ENCODE peak calls at places on chromosome 12, in seven cellular contexts. One of them, this sample, is unnamed.

GRCh38 chr12:127381043-127381668 is 885.8 kb upstream of the TMEM132C start:
- DNase-seq in tibial nerve: no peak
- DNase-seq in endothelial cell of umbilical vein: no peak
- DNase-seq in fibroblast of lung: no peak
- DNase-seq in CD8-positive, alpha-beta memory T cell: no peak
- DNase-seq in CD8-positive, alpha-beta T cell: no peak
- DNase-seq in HepG2: peak; percentile 15
- DNase-seq in this sample: peak; percentile 7

GRCh38 chr12:87967871-87968270 is 61.3 kb downstream of the C12orf50 start:
- DNase-seq in tibial nerve: no peak
- DNase-seq in endothelial cell of umbilical vein: no peak
- DNase-seq in fibroblast of lung: peak; percentile 21
- DNase-seq in CD8-positive, alpha-beta memory T cell: no peak
- DNase-seq in CD8-positive, alpha-beta T cell: no peak
- DNase-seq in HepG2: no peak
- DNase-seq in this sample: peak; percentile 13

GRCh38 chr12:94329366-94329765 is 130.3 kb downstream of the CEP83 start:
- DNase-seq in tibial nerve: no peak
- DNase-seq in endothelial cell of umbilical vein: no peak
- DNase-seq in fibroblast of lung: peak; percentile 31
- DNase-seq in CD8-positive, alpha-beta memory T cell: no peak
- DNase-seq in CD8-positive, alpha-beta T cell: no peak
- DNase-seq in HepG2: no peak
- DNase-seq in this sample: no peak

GRCh38 chr12:115871714-115872113 is 405.8 kb downstream of the MED13L start:
- DNase-seq in tibial nerve: no peak
- DNase-seq in endothelial cell of umbilical vein: no peak
- DNase-seq in fibroblast of lung: peak; percentile 20
- DNase-seq in CD8-positive, alpha-beta memory T cell: no peak
- DNase-seq in CD8-positive, alpha-beta T cell: no peak
- DNase-seq in HepG2: peak; percentile 45
- DNase-seq in this sample: peak; percentile 37

GRCh38 chr12:20194171-20194570 is 174.2 kb upstream of the PDE3A start:
- DNase-seq in tibial nerve: no peak
- DNase-seq in endothelial cell of umbilical vein: peak; percentile 30
- DNase-seq in fibroblast of lung: peak; percentile 11
- DNase-seq in CD8-positive, alpha-beta memory T cell: no peak
- DNase-seq in CD8-positive, alpha-beta T cell: no peak
- DNase-seq in HepG2: no peak
- DNase-seq in this sample: no peak

GRCh38 chr12:79274571-79275064 is 410.0 kb downstream of the SYT1 start:
- DNase-seq in tibial nerve: no peak
- DNase-seq in endothelial cell of umbilical vein: no peak
- DNase-seq in fibroblast of lung: no peak
- DNase-seq in CD8-positive, alpha-beta memory T cell: no peak
- DNase-seq in CD8-positive, alpha-beta T cell: no peak
- DNase-seq in HepG2: no peak
- DNase-seq in this sample: peak; percentile 24

GRCh38 chr12:131011165-131012079 is 57.7 kb downstream of the ADGRD1 start:
- DNase-seq in tibial nerve: peak; percentile 73
- DNase-seq in endothelial cell of umbilical vein: no peak
- DNase-seq in fibroblast of lung: no peak
- DNase-seq in CD8-positive, alpha-beta memory T cell: no peak
- DNase-seq in CD8-positive, alpha-beta T cell: no peak
- DNase-seq in HepG2: no peak
- DNase-seq in this sample: no peak

GRCh38 chr12:80213871-80214270 is 114.5 kb downstream of the OTOGL start:
- DNase-seq in tibial nerve: no peak
- DNase-seq in endothelial cell of umbilical vein: no peak
- DNase-seq in fibroblast of lung: no peak
- DNase-seq in CD8-positive, alpha-beta memory T cell: no peak
- DNase-seq in CD8-positive, alpha-beta T cell: no peak
- DNase-seq in HepG2: no peak
- DNase-seq in this sample: no peak

GRCh38 chr12:116138380-116138779 is 139.1 kb downstream of the MED13L start:
- DNase-seq in tibial nerve: no peak
- DNase-seq in endothelial cell of umbilical vein: no peak
- DNase-seq in fibroblast of lung: no peak
- DNase-seq in CD8-positive, alpha-beta memory T cell: no peak
- DNase-seq in CD8-positive, alpha-beta T cell: no peak
- DNase-seq in HepG2: no peak
- DNase-seq in this sample: peak; percentile 77

GRCh38 chr12:98758331-98758730 is 113.2 kb downstream of the APAF1 start:
- DNase-seq in tibial nerve: no peak
- DNase-seq in endothelial cell of umbilical vein: no peak
- DNase-seq in fibroblast of lung: no peak
- DNase-seq in CD8-positive, alpha-beta memory T cell: no peak
- DNase-seq in CD8-positive, alpha-beta T cell: no peak
- DNase-seq in HepG2: no peak
- DNase-seq in this sample: no peak

GRCh38 chr12:75721231-75721641 is 209.8 kb upstream of the KRR1 start:
- DNase-seq in tibial nerve: no peak
- DNase-seq in endothelial cell of umbilical vein: peak; percentile 27
- DNase-seq in fibroblast of lung: peak; percentile 40
- DNase-seq in CD8-positive, alpha-beta memory T cell: no peak
- DNase-seq in CD8-positive, alpha-beta T cell: no peak
- DNase-seq in HepG2: no peak
- DNase-seq in this sample: no peak

GRCh38 chr12:49482095-49483051 is 56.5 kb upstream of the KCNH3 start:
- DNase-seq in tibial nerve: no peak
- DNase-seq in endothelial cell of umbilical vein: no peak
- DNase-seq in fibroblast of lung: no peak
- DNase-seq in CD8-positive, alpha-beta memory T cell: no peak
- DNase-seq in CD8-positive, alpha-beta T cell: no peak
- DNase-seq in HepG2: peak; percentile 17
- DNase-seq in this sample: peak; percentile 81

GRCh38 chr12:132068250-132068649 is 75.9 kb downstream of the DDX51 start:
- DNase-seq in tibial nerve: no peak
- DNase-seq in endothelial cell of umbilical vein: no peak
- DNase-seq in fibroblast of lung: no peak
- DNase-seq in CD8-positive, alpha-beta memory T cell: no peak
- DNase-seq in CD8-positive, alpha-beta T cell: no peak
- DNase-seq in HepG2: no peak
- DNase-seq in this sample: no peak

GRCh38 chr12:124311292-124312109 is 16.6 kb downstream of the RFLNA start:
- DNase-seq in tibial nerve: no peak
- DNase-seq in endothelial cell of umbilical vein: no peak
- DNase-seq in fibroblast of lung: no peak
- DNase-seq in CD8-positive, alpha-beta memory T cell: no peak
- DNase-seq in CD8-positive, alpha-beta T cell: no peak
- DNase-seq in HepG2: no peak
- DNase-seq in this sample: no peak

GRCh38 chr12:116687888-116688287 is 50.0 kb downstream of the SPRING1 start:
- DNase-seq in tibial nerve: no peak
- DNase-seq in endothelial cell of umbilical vein: peak; percentile 28
- DNase-seq in fibroblast of lung: no peak
- DNase-seq in CD8-positive, alpha-beta memory T cell: no peak
- DNase-seq in CD8-positive, alpha-beta T cell: no peak
- DNase-seq in HepG2: peak; percentile 44
- DNase-seq in this sample: peak; percentile 67

GRCh38 chr12:116123511-116124258 is 153.8 kb downstream of the MED13L start:
- DNase-seq in tibial nerve: no peak
- DNase-seq in endothelial cell of umbilical vein: peak; percentile 84
- DNase-seq in fibroblast of lung: peak; percentile 75
- DNase-seq in CD8-positive, alpha-beta memory T cell: no peak
- DNase-seq in CD8-positive, alpha-beta T cell: no peak
- DNase-seq in HepG2: no peak
- DNase-seq in this sample: peak; percentile 98

GRCh38 chr12:57889541-57889989 is 43.0 kb upstream of the CTDSP2 start:
- DNase-seq in tibial nerve: peak; percentile 67
- DNase-seq in endothelial cell of umbilical vein: peak; percentile 40
- DNase-seq in fibroblast of lung: peak; percentile 99
- DNase-seq in CD8-positive, alpha-beta memory T cell: no peak
- DNase-seq in CD8-positive, alpha-beta T cell: no peak
- DNase-seq in HepG2: no peak
- DNase-seq in this sample: peak; percentile 99

GRCh38 chr12:57893460-57894353 is 47.2 kb upstream of the CTDSP2 start:
- DNase-seq in tibial nerve: peak; percentile 82
- DNase-seq in endothelial cell of umbilical vein: peak; percentile 92
- DNase-seq in fibroblast of lung: peak; percentile 97
- DNase-seq in CD8-positive, alpha-beta memory T cell: no peak
- DNase-seq in CD8-positive, alpha-beta T cell: no peak
- DNase-seq in HepG2: peak; percentile 62
- DNase-seq in this sample: peak; percentile 100

GRCh38 chr12:57890191-57891120 is 43.9 kb upstream of the CTDSP2 start:
- DNase-seq in tibial nerve: no peak
- DNase-seq in endothelial cell of umbilical vein: no peak
- DNase-seq in fibroblast of lung: no peak
- DNase-seq in CD8-positive, alpha-beta memory T cell: no peak
- DNase-seq in CD8-positive, alpha-beta T cell: no peak
- DNase-seq in HepG2: no peak
- DNase-seq in this sample: peak; percentile 75

GRCh38 chr12:57892232-57892987 is 45.9 kb upstream of the CTDSP2 start:
- DNase-seq in tibial nerve: no peak
- DNase-seq in endothelial cell of umbilical vein: no peak
- DNase-seq in fibroblast of lung: no peak
- DNase-seq in CD8-positive, alpha-beta memory T cell: no peak
- DNase-seq in CD8-positive, alpha-beta T cell: no peak
- DNase-seq in HepG2: no peak
- DNase-seq in this sample: peak; percentile 56

DNA sequence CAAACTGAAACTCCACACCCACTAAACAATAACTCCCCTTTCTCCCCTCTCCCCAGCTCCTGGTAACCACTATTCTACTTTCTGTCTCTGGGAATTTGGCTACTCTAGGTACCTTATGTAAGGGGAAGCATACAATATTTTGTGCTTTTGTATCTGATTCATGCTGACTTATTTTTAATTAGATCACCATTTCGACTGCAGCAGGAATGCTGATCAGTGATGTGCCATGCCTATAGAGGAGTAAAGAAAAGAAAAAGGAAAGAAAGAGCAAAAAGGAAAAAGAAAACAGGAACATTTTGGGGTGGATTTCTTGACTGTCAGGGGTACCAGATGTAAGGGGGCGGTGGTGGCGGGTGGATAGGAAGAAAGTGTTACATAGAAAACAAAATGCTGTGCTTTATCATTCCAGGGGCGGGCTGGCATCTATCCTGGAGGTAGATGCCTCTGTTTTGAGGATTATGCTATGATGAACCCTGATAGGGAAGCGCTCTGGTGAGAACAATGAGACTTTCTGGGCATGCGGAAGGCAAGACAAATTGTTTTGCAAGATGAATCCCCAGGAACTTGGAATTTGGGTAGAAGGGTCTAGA is 45.2 kb upstream of the CTDSP2 start:
- DNase-seq in tibial nerve: no peak
- DNase-seq in endothelial cell of umbilical vein: no peak
- DNase-seq in fibroblast of lung: no peak
- DNase-seq in CD8-positive, alpha-beta memory T cell: no peak
- DNase-seq in CD8-positive, alpha-beta T cell: no peak
- DNase-seq in HepG2: no peak
- DNase-seq in this sample: peak; percentile 50
- H3K4me1 ChIP-seq in tibial nerve: peaks cover 83% of the 10 kb centered on the region
- H3K4me1 ChIP-seq in endothelial cell of umbilical vein: peaks cover 33% of the 10 kb centered on the region
- H3K4me1 ChIP-seq in fibroblast of lung: peaks cover 63% of the 10 kb centered on the region
- H3K4me1 ChIP-seq in CD8-positive, alpha-beta memory T cell: peaks cover 37% of the 10 kb centered on the region
- H3K4me1 ChIP-seq in CD8-positive, alpha-beta T cell: peaks cover 19% of the 10 kb centered on the region
- H3K4me1 ChIP-seq in HepG2: peaks cover 63% of the 10 kb centered on the region
- H3K4me1 ChIP-seq in this sample: peaks cover 61% of the 10 kb centered on the region

GRCh38 chr12:103933237-103933636 is 3.0 kb downstream of the HSP90B1 start:
- DNase-seq in tibial nerve: no peak
- DNase-seq in endothelial cell of umbilical vein: no peak
- DNase-seq in fibroblast of lung: no peak
- DNase-seq in CD8-positive, alpha-beta memory T cell: no peak
- DNase-seq in CD8-positive, alpha-beta T cell: no peak
- DNase-seq in HepG2: no peak
- DNase-seq in this sample: no peak
- H3K4me3 ChIP-seq in tibial nerve: no peak overlapping the region
- H3K4me3 ChIP-seq in endothelial cell of umbilical vein: no peak overlapping the region
- H3K4me3 ChIP-seq in fibroblast of lung: peak overlapping the region; percentile 95
- H3K4me3 ChIP-seq in CD8-positive, alpha-beta memory T cell: no peak overlapping the region
- H3K4me3 ChIP-seq in CD8-positive, alpha-beta T cell: no peak overlapping the region
- H3K4me3 ChIP-seq in HepG2: peak overlapping the region; percentile 87
- H3K4me3 ChIP-seq in this sample: no peak overlapping the region

DNA sequence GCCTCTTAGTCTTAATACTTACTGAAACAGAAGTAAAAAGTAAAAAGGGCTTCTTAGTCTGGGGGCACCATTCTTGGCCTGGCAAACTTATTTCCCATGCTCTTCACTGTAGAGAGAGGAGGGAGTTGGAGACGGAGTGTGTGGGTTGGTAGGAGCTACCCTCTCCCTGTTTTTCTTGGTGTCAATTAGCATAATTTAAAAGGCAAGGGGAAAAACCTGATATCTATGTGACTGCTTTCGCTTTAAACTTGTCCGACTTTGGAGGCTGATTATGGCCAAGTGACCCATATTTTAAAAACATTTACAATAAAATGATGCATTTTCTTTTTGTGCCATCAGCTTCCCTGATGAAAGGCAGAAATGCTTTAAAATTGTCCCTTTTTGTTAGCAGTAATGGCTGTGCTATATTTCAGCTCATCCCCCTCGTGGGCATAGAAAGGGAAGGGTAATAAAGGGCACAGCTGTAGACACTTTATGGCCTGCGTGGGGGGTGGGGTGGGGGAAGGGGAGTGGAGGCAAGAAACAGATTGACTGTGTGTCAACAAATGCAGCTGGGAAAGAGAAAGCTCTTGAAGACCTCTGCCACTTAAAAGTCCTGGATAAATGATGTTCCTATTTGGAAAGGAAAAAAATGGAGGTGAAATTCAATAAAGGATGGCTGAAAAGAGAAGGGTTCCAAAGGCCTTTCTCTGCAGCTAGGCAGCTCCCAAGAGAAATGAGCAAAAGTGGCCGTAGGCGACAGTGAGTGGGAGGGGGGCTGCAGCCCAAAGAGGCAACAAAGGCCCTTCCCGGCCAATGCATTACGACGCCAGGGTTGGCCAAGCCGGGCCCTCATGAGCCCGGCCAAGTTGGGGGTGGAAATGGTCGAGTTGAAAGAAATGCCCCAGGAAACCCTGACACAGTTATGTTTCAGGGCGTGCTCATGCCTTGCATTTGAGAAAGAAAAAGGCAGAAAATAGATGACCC is 57.4 kb upstream of the TMEM263 start:
- DNase-seq in tibial nerve: no peak
- DNase-seq in endothelial cell of umbilical vein: no peak
- DNase-seq in fibroblast of lung: no peak
- DNase-seq in CD8-positive, alpha-beta memory T cell: no peak
- DNase-seq in CD8-positive, alpha-beta T cell: no peak
- DNase-seq in HepG2: no peak
- DNase-seq in this sample: no peak
- H3K27me3 ChIP-seq in tibial nerve: no peaks in the 10 kb centered on the region
- H3K27me3 ChIP-seq in endothelial cell of umbilical vein: peaks cover 8% of the 10 kb centered on the region
- H3K27me3 ChIP-seq in fibroblast of lung: no peaks in the 10 kb centered on the region
- H3K27me3 ChIP-seq in CD8-positive, alpha-beta memory T cell: peaks cover 4% of the 10 kb centered on the region
- H3K27me3 ChIP-seq in CD8-positive, alpha-beta T cell: no peaks in the 10 kb centered on the region
- H3K27me3 ChIP-seq in HepG2: peaks cover 30% of the 10 kb centered on the region
- H3K27me3 ChIP-seq in this sample: no peaks in the 10 kb centered on the region

DNA sequence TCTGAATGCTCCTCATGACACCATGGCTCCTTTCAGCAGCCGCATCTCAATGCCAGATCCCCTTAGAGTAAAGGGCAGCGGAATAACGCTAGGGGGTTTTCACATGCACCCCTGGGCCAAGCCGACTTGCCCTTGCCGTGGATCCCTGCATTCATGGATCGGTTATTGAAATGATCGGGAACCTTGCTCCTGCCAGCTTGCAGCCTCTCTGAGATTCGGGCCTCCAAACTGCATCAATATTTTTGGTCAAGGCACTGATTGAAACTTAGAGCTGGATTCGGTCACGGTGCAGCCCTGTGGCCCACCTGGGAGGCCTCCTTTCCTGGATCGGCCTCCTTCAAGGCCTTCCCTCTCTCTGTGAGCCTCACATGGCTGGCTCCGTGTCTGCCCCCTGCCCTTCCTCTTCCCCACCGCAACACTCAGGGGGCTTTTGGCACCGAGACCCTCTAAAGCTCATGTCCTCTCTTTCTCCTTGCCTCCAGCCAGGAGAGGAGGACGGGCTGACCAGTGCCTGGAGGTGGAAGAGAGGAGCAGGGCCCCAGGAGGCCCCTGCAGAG is 1.8 kb downstream of the PTPN6 start:
- DNase-seq in tibial nerve: no peak
- DNase-seq in endothelial cell of umbilical vein: no peak
- DNase-seq in fibroblast of lung: no peak
- DNase-seq in CD8-positive, alpha-beta memory T cell: no peak
- DNase-seq in CD8-positive, alpha-beta T cell: no peak
- DNase-seq in HepG2: no peak
- DNase-seq in this sample: no peak
- H3K4me1 ChIP-seq in tibial nerve: no peaks in the 10 kb centered on the region
- H3K4me1 ChIP-seq in endothelial cell of umbilical vein: peaks cover 17% of the 10 kb centered on the region
- H3K4me1 ChIP-seq in fibroblast of lung: no peaks in the 10 kb centered on the region
- H3K4me1 ChIP-seq in CD8-positive, alpha-beta memory T cell: peaks cover 76% of the 10 kb centered on the region
- H3K4me1 ChIP-seq in CD8-positive, alpha-beta T cell: peaks cover 70% of the 10 kb centered on the region
- H3K4me1 ChIP-seq in HepG2: peaks cover 5% of the 10 kb centered on the region
- H3K4me1 ChIP-seq in this sample: peaks cover 6% of the 10 kb centered on the region